ENCODE peak calls at places on chromosomes 11 and 22, in five cellular contexts. Z is dorsolateral prefrontal cortex, D is progenitor cell of endocrine pancreas, M is neuronal stem cell, B is A172. K is an unnamed sample.
A peak's percentile ranks its signal among the peaks of the same experiment; 100 is the strongest.

GRCh38 chr22:30004689-30005088 is 75.6 kb upstream of the HORMAD2 start:
- DNase-seq in M (no peak), D (no peak), Z (no peak), B (no peak), K (no peak)

GRCh38 chr11:12388171-12388570 is 10.8 kb downstream of the PARVA start:
- DNase-seq in Z (no peak), D (no peak), M (no peak), B (no peak), K (no peak)

GRCh38 chr11:106461839-106462545 is 384.5 kb downstream of the AASDHPPT start:
- DNase-seq in B (peak; percentile 72), Z (no peak), M (no peak), D (no peak), K (no peak)

GRCh38 chr11:12382451-12382850 is 5.1 kb downstream of the PARVA start:
- DNase-seq in D (no peak), Z (no peak), M (no peak), B (no peak), K (no peak)

GRCh38 chr11:104333977-104334376 is 170.0 kb upstream of the PDGFD start:
- DNase-seq in M (no peak), D (no peak), Z (no peak), B (no peak), K (no peak)

GRCh38 chr22:37726240-37726887 is 29.5 kb downstream of the TRIOBP start:
- DNase-seq in D (no peak), Z (no peak), M (no peak), B (no peak), K (no peak)

GRCh38 chr11:12746593-12747097 is 72.4 kb downstream of the TEAD1 start:
- DNase-seq in Z (no peak), M (peak; percentile 75), D (peak; percentile 62), B (peak; percentile 44), K (no peak)

GRCh38 chr11:104104664-104105063 is 59.3 kb downstream of the PDGFD start:
- DNase-seq in B (no peak), Z (no peak), D (no peak), M (no peak), K (no peak)

GRCh38 chr11:100681064-100681502 is 6.0 kb upstream of the ARHGAP42 start:
- DNase-seq in M (no peak), Z (no peak), D (no peak), B (peak; percentile 68), K (peak; percentile 46)

GRCh38 chr11:72069787-72070251 is 10.5 kb downstream of the NUMA1 start:
- DNase-seq in B (peak; percentile 94), M (no peak), D (no peak), Z (peak; percentile 9), K (no peak)

GRCh38 chr11:122642472-122642922 is 13.0 kb upstream of the UBASH3B start:
- DNase-seq in D (no peak), B (peak; percentile 92), Z (no peak), M (no peak), K (peak; percentile 27)

GRCh38 chr11:73454987-73455386 is 78.8 kb downstream of the RELT start:
- DNase-seq in Z (no peak), M (no peak), D (no peak), B (no peak), K (no peak)

GRCh38 chr11:128346808-128347207 is 240.6 kb downstream of the ETS1 start:
- DNase-seq in D (no peak), Z (no peak), M (no peak), B (no peak), K (no peak)

GRCh38 chr22:38317237-38317994 is at the start of gene CSNK1E:
- DNase-seq in D (peak; percentile 54), M (peak; percentile 69), B (no peak), Z (peak; percentile 81), K (peak; percentile 86)

GRCh38 chr11:11946180-11946579 is 62.2 kb downstream of the DKK3 start:
- DNase-seq in B (peak; percentile 70), D (no peak), Z (no peak), M (no peak), K (no peak)

GRCh38 chr11:119025978-119026766 is 4.5 kb downstream of the SLC37A4 start:
- DNase-seq in D (no peak), M (no peak), Z (no peak), B (no peak), K (no peak)

GRCh38 chr11:803770-804598 is 1.0 kb downstream of the PIDD1 start:
- DNase-seq in D (no peak), Z (no peak), B (no peak), M (no peak), K (no peak)

GRCh38 chr11:64990222-64990918 is 6.4 kb downstream of the BATF2 start:
- DNase-seq in Z (no peak), M (no peak), B (peak; percentile 29), D (no peak), K (no peak)

GRCh38 chr11:102583437-102583836 is 41.7 kb downstream of the MMP20 start:
- DNase-seq in Z (no peak), B (no peak), D (no peak), M (no peak), K (no peak)

GRCh38 chr11:28140689-28141455 is 32.7 kb downstream of the METTL15 start:
- DNase-seq in M (no peak), Z (no peak), D (no peak), B (peak; percentile 18), K (no peak)

GRCh38 chr22:49838771-49839717 is 11.4 kb upstream of the BRD1 start:
- DNase-seq in M (no peak), B (no peak), Z (no peak), D (no peak), K (peak; percentile 85)

GRCh38 chr11:43664295-43664694 is 16.2 kb upstream of the HSD17B12 start:
- DNase-seq in M (no peak), Z (no peak), B (no peak), D (no peak), K (no peak)

GRCh38 chr11:96264364-96264763 is 78.6 kb downstream of the MAML2 start:
- DNase-seq in B (no peak), M (no peak), D (no peak), Z (no peak), K (no peak)

GRCh38 chr11:130071211-130071712 is 1.6 kb downstream of the APLP2 start:
- DNase-seq in M (no peak), B (no peak), Z (no peak), D (no peak), K (no peak)

GRCh38 chr22:19942071-19942885 is 660 bp upstream of the TXNRD2 start:
- DNase-seq in Z (no peak), M (no peak), D (no peak), B (peak; percentile 26), K (no peak)

GRCh38 chr11:2801711-2802388 is 83.7 kb downstream of the CDKN1C start:
- DNase-seq in B (no peak), D (peak; percentile 7), Z (no peak), M (no peak), K (no peak)